ENCODE peak calls at places on chromosomes 6 and 20, in seven cellular contexts. S, L, P, K, E, C and V are unnamed samples.

GRCh38 chr6:35297541-35298481 is at the start of gene DEF6:
- DNase-seq in S (peak; percentile 49), L (no peak), P (peak; percentile 34), K (no peak), E (peak; percentile 85), C (peak; percentile 82), V (no peak)

GRCh38 chr6:4349931-4350330 is 214.6 kb upstream of the ECI2 start:
- DNase-seq in S (no peak), L (no peak), P (no peak), K (peak; percentile 42), E (no peak), C (no peak), V (peak; percentile 40)

GRCh38 chr6:158060447-158061360 is 79.0 kb downstream of the SYNJ2 start:
- DNase-seq in S (peak; percentile 60), L (no peak), P (peak; percentile 62), K (no peak), E (peak; percentile 87), C (no peak), V (no peak)

GRCh38 chr6:20875369-20875963 is 341.2 kb downstream of the CDKAL1 start:
- DNase-seq in S (peak; percentile 62), L (no peak), P (no peak), K (no peak), E (no peak), C (no peak), V (no peak)

GRCh38 chr6:33677153-33677660 is 34.3 kb downstream of the UQCC2 start:
- DNase-seq in S (no peak), L (no peak), P (no peak), K (no peak), E (no peak), C (no peak), V (no peak)

GRCh38 chr6:42915737-42916136 is at the start of gene PTCRA:
- DNase-seq in S (no peak), L (no peak), P (no peak), K (no peak), E (no peak), C (no peak), V (no peak)

GRCh38 chr20:17864791-17865190 is 103.8 kb downstream of the SNX5 start:
- DNase-seq in S (no peak), L (no peak), P (no peak), K (no peak), E (no peak), C (no peak), V (no peak)

GRCh38 chr20:59258103-59258705 is 42.2 kb upstream of the EDN3 start:
- DNase-seq in S (no peak), L (no peak), P (no peak), K (no peak), E (no peak), C (no peak), V (no peak)

GRCh38 chr20:57563522-57563921 is 2.6 kb downstream of the PCK1 start:
- DNase-seq in S (no peak), L (no peak), P (no peak), K (no peak), E (no peak), C (no peak), V (no peak)

GRCh38 chr6:89133981-89134380 is 11.9 kb upstream of the PM20D2 start:
- DNase-seq in S (no peak), L (no peak), P (no peak), K (no peak), E (no peak), C (no peak), V (no peak)

GRCh38 chr20:24959591-24960301 is 10.7 kb downstream of the CST7 start:
- DNase-seq in S (no peak), L (no peak), P (no peak), K (no peak), E (no peak), C (no peak), V (peak; percentile 63)

GRCh38 chr6:16524380-16524707 is 236.9 kb downstream of the ATXN1 start:
- DNase-seq in S (no peak), L (no peak), P (no peak), K (no peak), E (no peak), C (no peak), V (no peak)

GRCh38 chr6:110378552-110378951 is 20.4 kb upstream of the METTL24 start:
- DNase-seq in S (no peak), L (no peak), P (no peak), K (no peak), E (no peak), C (peak; percentile 47), V (no peak)

GRCh38 chr6:34663887-34664269 is 32.7 kb downstream of the ILRUN start:
- DNase-seq in S (no peak), L (no peak), P (no peak), K (no peak), E (no peak), C (no peak), V (no peak)

GRCh38 chr20:53692465-53693067 is 98.9 kb upstream of the ZNF217 start:
- DNase-seq in S (no peak), L (no peak), P (no peak), K (no peak), E (no peak), C (no peak), V (no peak)

GRCh38 chr6:131636880-131637792 is at the start of gene ENPP3:
- DNase-seq in S (no peak), L (no peak), P (no peak), K (no peak), E (no peak), C (no peak), V (no peak)

GRCh38 chr20:41133709-41134361 is 3.5 kb upstream of the PLCG1 start:
- DNase-seq in S (no peak), L (peak; percentile 64), P (no peak), K (no peak), E (no peak), C (no peak), V (no peak)

GRCh38 chr6:42104095-42104806 is 38.2 kb downstream of the C6orf132 start:
- DNase-seq in S (no peak), L (no peak), P (no peak), K (no peak), E (no peak), C (peak; percentile 75), V (no peak)

GRCh38 chr6:89298680-89299450 is 16.2 kb downstream of the GABRR2 start:
- DNase-seq in S (no peak), L (no peak), P (peak; percentile 74), K (peak; percentile 37), E (no peak), C (no peak), V (peak; percentile 57)

GRCh38 chr6:14606353-14606752 is 488.8 kb downstream of the CD83 start:
- DNase-seq in S (no peak), L (no peak), P (no peak), K (no peak), E (no peak), C (no peak), V (no peak)

GRCh38 chr20:3420211-3420707 is 12.8 kb upstream of the DNAAF9 start:
- DNase-seq in S (no peak), L (no peak), P (no peak), K (no peak), E (no peak), C (no peak), V (no peak)

GRCh38 chr6:150897400-150897943 is 32.0 kb downstream of the MTHFD1L start:
- DNase-seq in S (no peak), L (no peak), P (no peak), K (no peak), E (no peak), C (no peak), V (no peak)

GRCh38 chr6:44156494-44157151 is 2.0 kb upstream of the CAPN11 start:
- DNase-seq in S (no peak), L (no peak), P (no peak), K (no peak), E (peak; percentile 69), C (no peak), V (no peak)

GRCh38 chr6:30013296-30013922 is 47.7 kb upstream of the POLR1H start:
- DNase-seq in S (peak; percentile 64), L (no peak), P (no peak), K (peak; percentile 82), E (no peak), C (peak; percentile 64), V (no peak)

GRCh38 chr6:146670161-146670560 is 71.4 kb downstream of the ADGB start:
- DNase-seq in S (no peak), L (no peak), P (no peak), K (no peak), E (no peak), C (no peak), V (no peak)

GRCh38 chr20:50813101-50813643 is 18.3 kb downstream of the BCAS4 start:
- DNase-seq in S (no peak), L (no peak), P (no peak), K (no peak), E (no peak), C (no peak), V (no peak)

DNA sequence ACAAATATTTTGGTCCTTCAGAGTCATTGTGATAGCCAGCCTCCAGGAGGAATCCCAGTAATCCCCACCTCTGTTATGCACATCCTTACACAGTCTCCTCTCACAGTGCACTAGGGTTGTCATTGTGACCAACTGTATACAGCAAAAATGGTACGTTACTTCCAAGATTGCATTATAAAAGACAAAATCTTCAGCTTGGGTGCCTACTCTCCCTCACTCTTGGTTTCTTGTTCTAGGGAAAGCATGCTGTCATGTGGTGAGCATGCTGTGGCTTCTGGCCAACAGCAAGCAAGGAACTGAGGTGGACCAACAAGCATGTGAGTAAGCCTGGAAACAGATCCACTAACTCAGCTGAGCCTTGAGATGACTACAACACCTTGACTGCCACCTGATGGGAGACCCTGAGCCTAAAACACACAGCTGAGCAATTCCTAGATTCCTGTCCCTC is 130.1 kb upstream of the DST start:
- DNase-seq in S (no peak), L (no peak), P (peak; percentile 41), K (no peak), E (no peak), C (no peak), V (no peak)
- TF ChIP-seq CTCF in S (no peak), L (no peak), P (no peak), K (no peak), E (no peak), C (no peak), V (no peak)

DNA sequence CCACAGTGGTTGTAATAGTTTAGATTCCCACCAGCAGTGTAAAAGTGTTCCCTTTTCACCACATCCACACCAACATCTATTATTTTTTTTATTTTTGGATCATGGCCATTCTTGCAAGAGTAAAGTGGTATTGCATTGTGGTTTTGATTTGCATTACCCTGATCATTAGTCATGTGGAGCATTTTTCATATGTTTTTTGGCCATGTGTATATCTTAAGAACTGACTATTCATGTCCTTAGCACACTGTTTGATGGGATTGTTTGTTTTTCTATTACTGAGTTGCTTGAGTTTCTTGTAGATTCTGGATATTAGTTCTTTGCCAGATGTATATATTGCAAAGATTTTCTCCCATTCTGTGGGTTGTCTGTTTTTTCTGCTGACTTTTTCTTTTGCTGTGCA is 820.1 kb downstream of the TENT5A start:
- DNase-seq in S (no peak), L (no peak), P (no peak), K (no peak), E (no peak), C (no peak), V (no peak)
- TF ChIP-seq CTCF in S (no peak), L (no peak), P (no peak), K (no peak), E (no peak), C (no peak), V (no peak)

GRCh38 chr6:73610444-73611275 is 43.1 kb downstream of the SLC17A5 start:
- DNase-seq in S (peak; percentile 42), L (no peak), P (no peak), K (no peak), E (no peak), C (no peak), V (no peak)
- TF ChIP-seq CTCF in S (peak; percentile 80), L (peak; percentile 79), P (peak; percentile 61), K (peak; percentile 69), E (peak; percentile 56), C (peak; percentile 46), V (peak; percentile 73)

GRCh38 chr6:116881236-116881635 is 4.2 kb downstream of the RFX6 start:
- DNase-seq in S (no peak), L (no peak), P (no peak), K (no peak), E (no peak), C (no peak), V (no peak)
- TF ChIP-seq CTCF in S (peak; percentile 37), L (no peak), P (peak; percentile 26), K (no peak), E (no peak), C (no peak), V (no peak)